ENCODE peak calls at places on chromosomes 3 and 15, in seven cellular contexts. I is NCI-H1417; Z is effector CD4-positive, alpha-beta T cell; S is T-cell; G is nephron progenitor cell; Y is AG08396; D is activated CD8-positive, alpha-beta memory T cell treated with anti-CD3 and anti-CD28 coated beads for 24 hours. P is an unnamed sample.

GRCh38 chr3:137709011-137709601 is 55.0 kb upstream of the SOX14 start:
- DNase-seq in I (no peak), Z (no peak), S (no peak), G (peak), Y (no peak), D (no peak), P (no peak)

GRCh38 chr15:28080386-28080785 is 18.7 kb downstream of the OCA2 start:
- DNase-seq in I (no peak), Z (no peak), S (no peak), G (no peak), Y (no peak), D (no peak), P (no peak)

GRCh38 chr15:67468431-67468830 is 52.5 kb upstream of the C15orf61 start:
- DNase-seq in I (peak), Z (no peak), S (no peak), G (no peak), Y (no peak), D (no peak), P (no peak)

GRCh38 chr3:40780801-40781406 is 256.1 kb downstream of the ZNF621 start:
- DNase-seq in I (peak), Z (no peak), S (no peak), G (peak), Y (no peak), D (no peak), P (no peak)

GRCh38 chr3:186331043-186331442 is 31.0 kb downstream of the DGKG start:
- DNase-seq in I (no peak), Z (no peak), S (no peak), G (no peak), Y (no peak), D (no peak), P (no peak)

GRCh38 chr3:41202834-41203345 is 3.6 kb downstream of the CTNNB1 start:
- DNase-seq in I (no peak), Z (no peak), S (no peak), G (no peak), Y (peak), D (no peak), P (no peak)

GRCh38 chr3:159229161-159229560 is 427.3 kb downstream of the MFSD1 start:
- DNase-seq in I (no peak), Z (no peak), S (no peak), G (no peak), Y (no peak), D (no peak), P (no peak)

GRCh38 chr3:74539879-74540278 is 74.6 kb downstream of the CNTN3 start:
- DNase-seq in I (no peak), Z (no peak), S (no peak), G (no peak), Y (no peak), D (no peak), P (no peak)

GRCh38 chr3:87765256-87765655 is 293.5 kb downstream of the CGGBP1 start:
- DNase-seq in I (no peak), Z (no peak), S (no peak), G (no peak), Y (no peak), D (no peak), P (no peak)